ENCODE peak calls at places on chromosomes 4 and X, in seven cellular contexts. K, H, Y, T, W, X and N are unnamed samples.

GRCh38 chr4:137378393-137379290 is 153.7 kb downstream of the PCDH18 start:
- DNase-seq in X (no peak), W (no peak), H (no peak), Y (no peak), T (no peak), K (no peak), N (no peak)

GRCh38 chr4:32462944-32463343 is 1742.8 kb downstream of the PCDH7 start:
- DNase-seq in K (no peak), Y (peak), H (peak), T (no peak), W (no peak), X (no peak), N (no peak)

GRCh38 chr4:83255584-83255983 is 29.0 kb downstream of the COQ2 start:
- DNase-seq in Y (peak), K (no peak), W (no peak), X (no peak), H (no peak), T (no peak), N (no peak)

GRCh38 chrX:150038356-150038755 is 100.1 kb upstream of the EOLA2 start:
- DNase-seq in K (no peak), X (no peak), T (no peak), H (no peak), W (no peak), Y (no peak), N (no peak)

GRCh38 chrX:2325076-2325784 is 175.5 kb downstream of the DHRSX start:
- DNase-seq in W (no peak), X (peak), T (peak), K (peak), Y (peak), H (no peak), N (no peak)

GRCh38 chrX:117743469-117744251 is 372.9 kb downstream of the KLHL13 start:
- DNase-seq in K (no peak), X (no peak), H (peak), T (no peak), W (no peak), Y (peak), N (no peak)

GRCh38 chr4:110490109-110490508 is 14.2 kb downstream of the ENPEP start:
- DNase-seq in H (no peak), K (no peak), T (no peak), Y (no peak), X (no peak), W (no peak), N (no peak)

GRCh38 chr4:100082852-100083251 is 107.4 kb downstream of the DDIT4L start:
- DNase-seq in W (no peak), K (no peak), X (no peak), T (no peak), H (no peak), Y (no peak), N (no peak)

GRCh38 chr4:169765845-169766244 is 8.1 kb upstream of the HPF1 start:
- DNase-seq in X (no peak), W (no peak), K (no peak), H (no peak), T (no peak), Y (no peak), N (no peak)

GRCh38 chrX:16778545-16778944 is 7.7 kb upstream of the TXLNG start:
- DNase-seq in Y (peak), W (no peak), K (no peak), T (no peak), H (no peak), X (no peak), N (no peak)

GRCh38 chrX:11632732-11633131 is 33.0 kb downstream of the ARHGAP6 start:
- DNase-seq in T (no peak), K (no peak), W (no peak), Y (no peak), H (no peak), X (no peak), N (no peak)

GRCh38 chr4:92265798-92266197 is 38.0 kb upstream of the GRID2 start:
- DNase-seq in Y (no peak), K (no peak), H (no peak), X (no peak), W (no peak), T (no peak), N (no peak)

GRCh38 chr4:92265066-92265465 is 38.7 kb upstream of the GRID2 start:
- DNase-seq in Y (no peak), H (no peak), W (no peak), K (no peak), T (no peak), X (no peak), N (no peak)

GRCh38 chr4:92268642-92269041 is 35.1 kb upstream of the GRID2 start:
- DNase-seq in W (no peak), K (no peak), T (no peak), H (no peak), X (no peak), Y (no peak), N (no peak)

GRCh38 chr4:92266521-92266920 is 37.2 kb upstream of the GRID2 start:
- DNase-seq in T (no peak), K (no peak), W (no peak), Y (no peak), X (no peak), H (no peak), N (no peak)

GRCh38 chr4:92270908-92271307 is 32.9 kb upstream of the GRID2 start:
- DNase-seq in Y (no peak), X (no peak), H (peak), K (no peak), W (no peak), T (no peak), N (no peak)
- TF ChIP-seq CTCF in Y (peak), X (no peak), H (peak), K (no peak), W (no peak), T (no peak), N (no peak)

GRCh38 chr4:6109842-6110560 is 90.3 kb downstream of the JAKMIP1 start:
- DNase-seq in Y (no peak), X (no peak), T (no peak), H (no peak), W (no peak), K (no peak), N (no peak)
- TF ChIP-seq CTCF in Y (no peak), X (peak), T (no peak), H (peak), W (no peak), K (no peak), N (no peak)

GRCh38 chr4:162497564-162498167 is 333.9 kb upstream of the FSTL5 start:
- DNase-seq in H (peak), K (no peak), X (no peak), Y (peak), T (no peak), W (peak), N (no peak)
- TF ChIP-seq CTCF in H (peak), K (no peak), X (no peak), Y (peak), T (peak), W (peak), N (peak)

GRCh38 chr4:173288698-173289350 is 45.3 kb downstream of the HMGB2 start:
- DNase-seq in Y (no peak), X (no peak), T (no peak), W (no peak), H (no peak), K (no peak), N (no peak)
- TF ChIP-seq CTCF in Y (no peak), X (no peak), T (no peak), W (no peak), H (no peak), K (no peak), N (no peak)

DNA sequence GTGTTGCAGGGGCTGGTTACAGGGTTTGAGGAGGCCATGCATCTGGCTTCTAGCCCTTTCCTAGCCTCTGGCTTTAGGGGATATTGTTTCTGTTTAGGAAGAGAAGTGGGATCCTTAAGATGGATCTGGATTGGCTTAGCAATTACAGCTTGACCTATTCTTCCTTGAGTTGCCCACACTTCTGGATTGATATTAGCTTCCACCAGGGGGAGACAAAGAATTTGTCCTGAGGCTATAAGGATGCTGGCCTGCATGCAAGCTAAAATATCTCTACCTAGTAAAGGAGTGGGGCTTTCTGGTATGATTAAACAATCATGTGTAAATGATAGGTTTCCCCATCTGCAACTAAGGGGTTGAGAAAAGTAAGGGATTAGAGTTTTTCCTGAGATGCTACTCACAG is 117.2 kb downstream of the TEX13C start:
- DNase-seq in Y (no peak), H (no peak), X (no peak), W (no peak), T (no peak), K (no peak), N (no peak)
- TF ChIP-seq CTCF in Y (peak), H (peak), X (no peak), W (peak), T (no peak), K (no peak), N (peak)

DNA sequence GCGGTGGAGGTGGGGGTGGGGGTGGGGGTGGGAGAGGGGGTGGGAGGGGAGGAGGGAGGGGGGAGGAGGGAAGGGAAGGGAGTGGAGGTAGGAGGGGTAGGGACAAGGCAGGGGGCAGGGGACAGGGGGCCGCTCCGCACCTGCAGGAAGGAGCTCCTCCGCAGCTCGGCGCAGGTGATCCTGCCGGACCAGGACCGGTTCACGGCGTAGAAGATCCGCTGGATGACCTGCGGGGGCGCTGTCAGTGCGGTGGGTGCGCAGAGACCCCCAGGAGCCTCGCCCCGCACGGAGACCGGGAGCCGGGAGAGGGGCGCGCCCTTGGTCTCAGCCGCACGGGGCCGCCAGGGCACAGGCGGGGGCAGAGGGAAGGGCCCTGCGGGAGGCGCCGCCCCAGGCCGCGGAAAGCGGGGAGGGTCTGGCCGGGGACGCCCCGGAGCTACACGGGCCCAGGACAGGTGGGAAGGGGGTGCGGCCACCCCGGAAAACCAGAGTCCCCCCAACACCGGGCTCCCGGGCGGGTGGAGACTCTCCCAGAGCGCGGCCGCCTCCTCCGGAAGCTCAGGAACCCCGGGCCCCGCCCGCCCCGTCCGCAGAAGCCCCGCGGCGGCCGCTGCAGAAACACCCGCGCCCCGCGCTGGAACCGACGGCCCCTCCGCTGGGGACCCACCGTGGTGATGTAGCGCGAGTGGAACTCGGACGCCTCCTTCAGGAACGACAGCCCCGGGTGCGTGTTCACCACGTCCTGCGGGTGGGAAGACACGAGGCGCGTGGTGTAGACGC is 27.6 kb upstream of the GTPBP6 start:
- DNase-seq in K (no peak), Y (no peak), W (no peak), T (no peak), X (peak), H (no peak), N (no peak)
- TF ChIP-seq CTCF in K (no peak), Y (no peak), W (no peak), T (no peak), X (no peak), H (no peak), N (no peak)

GRCh38 chrX:109508915-109509314 is 27.0 kb upstream of the GUCY2F start:
- DNase-seq in X (no peak), H (no peak), Y (no peak), K (no peak), T (no peak), W (no peak), N (no peak)
- TF ChIP-seq CTCF in X (no peak), H (no peak), Y (no peak), K (no peak), T (no peak), W (no peak), N (no peak)

GRCh38 chr4:155742310-155743015 is 16.4 kb upstream of the GUCY1B1 start:
- DNase-seq in K (no peak), T (no peak), Y (no peak), W (no peak), X (no peak), H (no peak), N (no peak)
- TF ChIP-seq CTCF in K (no peak), T (no peak), Y (no peak), W (no peak), X (no peak), H (peak), N (no peak)

GRCh38 chr4:185209031-185209851 is at the start of gene SNX25:
- DNase-seq in T (peak), H (peak), X (peak), K (peak), W (peak), Y (peak), N (peak)
- TF ChIP-seq CTCF in T (peak), H (no peak), X (no peak), K (no peak), W (peak), Y (peak), N (peak)

DNA sequence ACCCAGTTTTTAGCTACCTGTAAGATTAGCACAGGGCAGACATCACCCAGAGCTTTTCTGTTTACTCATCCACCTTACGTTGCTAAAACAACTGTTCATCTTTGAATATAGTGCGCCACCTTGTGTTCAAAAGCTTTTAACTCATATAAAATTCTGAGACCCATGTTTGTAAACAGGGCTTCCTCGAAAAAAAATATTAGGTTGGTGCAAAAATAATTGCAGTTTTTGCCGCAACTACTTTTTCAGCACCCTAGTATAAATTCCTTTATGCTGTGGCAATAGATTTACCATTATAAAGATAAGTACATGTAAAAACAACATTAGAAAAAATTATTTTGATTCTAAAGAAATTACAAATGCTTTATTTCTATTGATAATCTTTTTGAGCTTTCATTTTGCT is 147.9 kb downstream of the LRBA start:
- DNase-seq in K (no peak), T (no peak), Y (peak), X (no peak), H (peak), W (peak), N (no peak)
- TF ChIP-seq CTCF in K (no peak), T (peak), Y (peak), X (no peak), H (peak), W (peak), N (peak)